ENCODE peak calls at places on chromosomes 1 and 21, in four cellular contexts. T is HCT116, J is GM23338, G is PC-3. R is an unnamed sample.

GRCh38 chr1:47772960-47773682 is 224.1 kb downstream of the TRABD2B start:
- DNase-seq in T (no peak), J (no peak), G (no peak), R (no peak)

GRCh38 chr1:75233302-75233929 is 99.2 kb downstream of the LHX8 start:
- DNase-seq in T (peak), J (peak), G (peak), R (peak)

GRCh38 chr21:17802568-17802967 is 16.6 kb downstream of the C21orf91 start:
- DNase-seq in T (no peak), J (no peak), G (no peak), R (no peak)

GRCh38 chr1:220007438-220007837 is 38.9 kb downstream of the EPRS1 start:
- DNase-seq in T (no peak), J (no peak), G (no peak), R (no peak)

GRCh38 chr1:152801333-152801732 is 4.8 kb downstream of the LCE1D start:
- DNase-seq in T (no peak), J (no peak), G (no peak), R (no peak)

GRCh38 chr1:231817813-231818212 is 191.2 kb downstream of the DISC1 start:
- DNase-seq in T (no peak), J (no peak), G (peak), R (no peak)

GRCh38 chr21:37868896-37869295 is 47.4 kb downstream of the KCNJ6 start:
- DNase-seq in T (no peak), J (no peak), G (peak), R (no peak)

GRCh38 chr1:153343040-153343681 is 5.5 kb downstream of the PGLYRP4 start:
- DNase-seq in T (no peak), J (no peak), G (no peak), R (no peak)

GRCh38 chr1:226144045-226144444 is 42.5 kb downstream of the ACBD3 start:
- DNase-seq in T (no peak), J (no peak), G (no peak), R (no peak)

GRCh38 chr1:173064011-173064410 is 13.3 kb upstream of the TNFSF18 start:
- DNase-seq in T (no peak), J (no peak), G (peak), R (no peak)

GRCh38 chr1:35535243-35535642 is 22.0 kb downstream of the KIAA0319L start:
- DNase-seq in T (no peak), J (peak), G (no peak), R (no peak)

GRCh38 chr21:23111070-23111605 is 2112.9 kb downstream of the NCAM2 start:
- DNase-seq in T (no peak), J (no peak), G (no peak), R (no peak)

GRCh38 chr1:51312718-51313117 is 17.6 kb downstream of the TTC39A start:
- DNase-seq in T (no peak), J (no peak), G (no peak), R (no peak)

GRCh38 chr1:166164995-166165660 is 1.7 kb downstream of the FAM78B start:
- DNase-seq in T (no peak), J (peak), G (no peak), R (peak)

GRCh38 chr1:24501371-24502167 is 1.1 kb upstream of the RCAN3 start:
- DNase-seq in T (no peak), J (peak), G (peak), R (no peak)

GRCh38 chr1:204664251-204664650 is 21.3 kb downstream of the LRRN2 start:
- DNase-seq in T (no peak), J (no peak), G (no peak), R (no peak)

GRCh38 chr1:58395355-58395754 is 151.2 kb downstream of the OMA1 start:
- DNase-seq in T (peak), J (no peak), G (peak), R (no peak)

GRCh38 chr1:101237229-101237837 is 514 bp downstream of the S1PR1 start:
- DNase-seq in T (no peak), J (peak), G (peak), R (peak)

GRCh38 chr1:149936992-149937705 is 470 bp upstream of the MTMR11 start:
- DNase-seq in T (peak), J (peak), G (peak), R (no peak)

GRCh38 chr1:213414901-213415300 is 363.9 kb downstream of the RPS6KC1 start:
- DNase-seq in T (no peak), J (no peak), G (no peak), R (no peak)

GRCh38 chr1:57761628-57762027 is 337.8 kb upstream of the DAB1 start:
- DNase-seq in T (no peak), J (no peak), G (no peak), R (no peak)

GRCh38 chr1:190949932-190950331 is 472.3 kb upstream of the BRINP3 start:
- DNase-seq in T (no peak), J (no peak), G (no peak), R (no peak)

GRCh38 chr1:168179411-168180147 is 817 bp downstream of the TIPRL start:
- DNase-seq in T (no peak), J (peak), G (peak), R (peak)

GRCh38 chr1:20109223-20109856 is 10.0 kb downstream of the PLA2G2D start:
- DNase-seq in T (peak), J (no peak), G (no peak), R (no peak)

GRCh38 chr1:30749691-30750583 is 7.6 kb downstream of the LAPTM5 start:
- DNase-seq in T (no peak), J (no peak), G (no peak), R (no peak)

GRCh38 chr1:36582066-36582755 is 99.5 kb upstream of the CSF3R start:
- DNase-seq in T (no peak), J (peak), G (no peak), R (no peak)

GRCh38 chr21:42653492-42654061 is at the start of gene PDE9A:
- DNase-seq in T (no peak), J (peak), G (no peak), R (peak)

GRCh38 chr1:234139966-234140365 is 233.3 kb upstream of the COA6 start:
- DNase-seq in T (no peak), J (no peak), G (peak), R (no peak)

GRCh38 chr1:170533331-170533730 is 1.4 kb downstream of the GORAB start:
- DNase-seq in T (no peak), J (no peak), G (no peak), R (no peak)

GRCh38 chr1:3654549-3655281 is 2.4 kb downstream of the TP73 start:
- DNase-seq in T (no peak), J (no peak), G (no peak), R (no peak)

GRCh38 chr1:185170291-185170848 is 13.4 kb downstream of the SWT1 start:
- DNase-seq in T (peak), J (peak), G (peak), R (peak)

GRCh38 chr1:79988401-79988800 is 981.9 kb upstream of the ADGRL4 start:
- DNase-seq in T (no peak), J (no peak), G (no peak), R (no peak)
- TF ChIP-seq EZH2phosphoT487 in T (no peak), J (no peak), G (no peak), R (no peak)

DNA sequence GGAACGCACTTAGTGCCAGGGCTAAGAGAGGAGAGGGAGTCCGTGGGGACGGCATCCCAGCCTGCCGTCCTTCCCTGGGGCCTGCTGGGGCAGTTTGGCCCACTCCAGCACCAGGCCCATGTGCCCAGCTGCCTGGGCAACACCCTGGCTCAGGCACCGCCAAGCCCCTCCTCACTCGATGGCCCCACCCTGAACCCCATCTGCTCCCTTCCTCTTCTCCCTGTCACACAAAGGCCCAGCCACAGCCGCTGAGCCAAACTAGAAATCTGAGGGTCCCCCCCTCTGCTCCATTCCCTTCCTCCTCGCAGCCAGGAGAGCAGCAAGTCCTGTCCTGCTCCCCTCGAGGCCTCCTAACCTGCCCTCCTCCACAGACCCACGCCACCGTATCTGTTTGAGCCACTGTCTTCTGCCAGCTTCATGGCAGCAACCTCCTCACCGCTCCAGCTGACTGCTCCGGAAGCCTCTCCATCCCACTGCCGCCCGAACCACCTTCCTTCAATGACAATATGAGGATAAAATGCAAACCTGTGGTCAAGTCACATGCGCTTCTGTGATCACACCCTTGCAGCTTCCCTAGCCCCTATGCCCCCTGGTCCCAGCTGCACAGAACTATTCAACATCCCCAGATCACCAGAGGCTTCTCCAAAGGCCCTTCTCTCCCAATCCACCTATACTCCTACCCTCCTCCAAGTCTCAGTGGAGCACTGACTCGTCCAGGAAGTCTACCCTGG is 8.4 kb upstream of the TNNI1 start:
- DNase-seq in T (no peak), J (no peak), G (no peak), R (no peak)
- TF ChIP-seq EZH2phosphoT487 in T (no peak), J (no peak), G (no peak), R (no peak)

GRCh38 chr1:23421752-23422312 is 2.7 kb downstream of the TCEA3 start:
- DNase-seq in T (no peak), J (no peak), G (peak), R (no peak)
- TF ChIP-seq EZH2phosphoT487 in T (no peak), J (no peak), G (no peak), R (no peak)

GRCh38 chr1:18091660-18092446 is 15.7 kb upstream of the IGSF21 start:
- DNase-seq in T (no peak), J (no peak), G (peak), R (no peak)
- TF ChIP-seq EZH2phosphoT487 in T (no peak), J (no peak), G (no peak), R (no peak)

GRCh38 chr1:245605480-245606156 is 450.8 kb downstream of the KIF26B start:
- DNase-seq in T (no peak), J (no peak), G (no peak), R (no peak)
- TF ChIP-seq EZH2phosphoT487 in T (no peak), J (no peak), G (no peak), R (no peak)

DNA sequence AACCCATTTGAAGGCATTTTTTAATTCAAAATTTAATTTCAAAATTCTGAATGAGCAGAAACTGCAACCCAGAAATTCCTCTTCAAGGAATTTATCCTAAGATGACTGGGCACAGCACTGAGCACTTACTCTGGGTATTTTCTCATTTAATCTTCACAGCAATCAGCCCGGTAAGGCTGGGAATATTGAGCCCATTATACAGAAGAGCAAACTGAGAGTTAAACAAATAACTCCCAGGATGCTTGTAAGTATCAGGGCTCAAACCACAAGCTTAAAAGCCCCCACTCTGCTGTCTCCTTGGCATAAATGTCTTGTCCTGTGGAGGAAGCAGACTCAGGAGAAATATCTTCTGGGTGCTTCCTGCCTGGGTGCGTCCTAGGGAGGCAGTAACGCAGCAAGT is 53.0 kb upstream of the SPOCD1 start:
- DNase-seq in T (no peak), J (no peak), G (no peak), R (no peak)
- TF ChIP-seq EZH2phosphoT487 in T (no peak), J (no peak), G (no peak), R (no peak)

GRCh38 chr21:41169258-41169576 is 1.3 kb downstream of the BACE2 start:
- DNase-seq in T (no peak), J (no peak), G (no peak), R (no peak)

GRCh38 chr21:41168391-41169257 is 664 bp downstream of the BACE2 start:
- DNase-seq in T (no peak), J (peak), G (peak), R (peak)

GRCh38 chr21:41169701-41170100 is 1.7 kb downstream of the BACE2 start:
- DNase-seq in T (no peak), J (no peak), G (no peak), R (no peak)

GRCh38 chr21:41166947-41167346 is 1.0 kb upstream of the BACE2 start:
- DNase-seq in T (no peak), J (peak), G (no peak), R (no peak)

DNA sequence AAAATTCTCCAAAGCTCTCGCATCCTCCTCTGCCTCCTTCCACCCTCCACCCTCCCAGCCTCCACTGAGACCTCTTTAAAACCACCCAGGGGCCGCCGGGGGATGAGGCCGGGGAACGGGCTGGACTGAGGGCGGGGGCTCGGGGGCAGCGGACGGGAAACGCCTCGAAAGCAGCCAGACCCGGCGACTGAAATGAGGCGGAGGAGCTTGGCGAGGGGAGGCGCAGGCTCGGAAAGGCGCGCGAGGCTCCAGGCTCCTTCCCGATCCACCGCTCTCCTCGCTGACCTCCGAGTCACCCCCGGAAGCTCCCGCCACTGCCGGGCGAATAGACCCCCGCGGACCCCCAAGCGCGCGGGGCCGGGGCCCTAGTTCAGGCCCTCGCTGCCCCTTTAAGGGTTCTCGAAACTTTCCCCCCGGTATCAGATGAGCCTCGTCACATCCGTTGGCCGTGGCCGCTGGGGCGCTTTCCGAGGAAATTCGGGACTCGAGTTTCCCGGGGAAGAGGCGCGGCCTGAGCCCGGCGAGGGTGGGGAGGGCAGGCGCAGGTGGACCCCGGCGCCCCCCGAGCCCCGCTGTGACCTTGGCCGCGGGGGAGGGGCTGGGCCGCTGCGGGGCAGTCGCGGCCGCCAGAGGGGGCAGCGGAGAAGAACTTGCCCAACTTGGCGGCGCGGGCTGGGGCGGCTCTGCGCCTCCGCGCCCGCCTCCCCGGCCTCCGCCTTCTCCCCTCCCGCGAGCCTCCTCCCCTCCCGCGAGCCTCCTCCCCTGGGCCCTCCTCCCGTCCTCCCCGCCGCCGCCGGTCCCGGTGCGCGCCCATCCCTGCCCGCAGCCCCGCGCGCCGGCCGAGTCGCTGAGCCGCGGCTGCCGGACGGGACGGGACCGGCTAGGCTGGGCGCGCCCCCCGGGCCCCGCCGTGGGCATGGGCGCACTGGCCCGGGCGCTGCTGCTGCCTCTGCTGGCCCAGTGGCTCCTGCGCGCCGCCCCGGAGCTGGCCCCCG is at the start of gene BACE2:
- DNase-seq in T (no peak), J (peak), G (peak), R (peak)
- TF ChIP-seq EZH2phosphoT487 in T (no peak), J (no peak), G (no peak), R (peak)

R was measured in neural progenitor cell.